ENCODE peak calls at places on chromosomes 11 and 22, in seven cellular contexts. D is GM03348, E is RWPE2, U is H7, Z is NCI-H1417, J is mesothelial cell of epicardium, R is fibroblast of the aortic adventitia. I is an unnamed sample.

GRCh38 chr11:34792143-34792542 is 124.0 kb downstream of the APIP start:
- DNase-seq in Z (no peak), R (peak; percentile 5), U (peak; percentile 44), D (no peak), J (no peak), E (no peak), I (no peak)

GRCh38 chr11:116838321-116839084 is 1.1 kb upstream of the APOA1 start:
- DNase-seq in U (no peak), D (no peak), Z (no peak), E (no peak), J (no peak), R (no peak), I (no peak)

GRCh38 chr22:35154937-35155387 is 89.0 kb downstream of the ISX start:
- DNase-seq in J (peak; percentile 38), E (no peak), Z (peak; percentile 70), D (peak; percentile 81), U (peak; percentile 79), R (peak; percentile 46), I (peak; percentile 51)

GRCh38 chr22:46076651-46077339 is 73.5 kb upstream of the PPARA start:
- DNase-seq in D (peak; percentile 71), J (peak; percentile 10), Z (no peak), E (peak; percentile 64), U (no peak), R (peak; percentile 85), I (peak; percentile 75)

GRCh38 chr22:27881404-27881803 is 37.7 kb downstream of the PITPNB start:
- DNase-seq in E (no peak), D (peak; percentile 20), U (no peak), Z (no peak), R (peak; percentile 55), J (no peak), I (no peak)

GRCh38 chr11:29166306-29166705 is 850.5 kb downstream of the KCNA4 start:
- DNase-seq in R (no peak), J (no peak), Z (peak; percentile 35), E (no peak), U (no peak), D (no peak), I (no peak)

GRCh38 chr11:94134651-94135512 is 6.2 kb downstream of the PANX1 start:
- DNase-seq in J (no peak), Z (no peak), D (peak; percentile 82), R (peak; percentile 94), U (no peak), E (peak; percentile 78), I (no peak)

GRCh38 chr11:44744160-44744559 is 17.4 kb downstream of the TSPAN18 start:
- DNase-seq in J (no peak), U (no peak), D (peak; percentile 59), R (no peak), E (no peak), Z (no peak), I (no peak)

GRCh38 chr22:36546932-36547331 is 18.0 kb upstream of the EIF3D start:
- DNase-seq in J (no peak), R (peak; percentile 59), D (peak; percentile 56), E (no peak), U (no peak), Z (no peak), I (peak; percentile 37)

GRCh38 chr11:29634744-29635143 is 382.1 kb downstream of the KCNA4 start:
- DNase-seq in R (no peak), D (no peak), Z (no peak), E (no peak), U (no peak), J (no peak), I (no peak)

GRCh38 chr11:123356539-123356938 is 73.5 kb upstream of the GRAMD1B start:
- DNase-seq in D (no peak), Z (no peak), J (no peak), R (no peak), E (no peak), U (no peak), I (no peak)

GRCh38 chr11:102552447-102553200 is 22.1 kb upstream of the MMP7 start:
- DNase-seq in Z (no peak), R (peak; percentile 55), U (no peak), J (no peak), E (no peak), D (no peak), I (no peak)

GRCh38 chr11:2143652-2144548 is 4.7 kb upstream of the IGF2 start:
- DNase-seq in J (no peak), U (peak; percentile 88), E (no peak), R (no peak), D (no peak), Z (peak; percentile 54), I (no peak)